ENCODE peak calls at places on chromosomes 3 and 15, in seven cellular contexts. M is right atrium auricular region; O is OCI-LY7; R is type B pancreatic cell; Z is CD8-positive, alpha-beta T cell; W is fibroblast of mammary gland; J is astrocyte of the spinal cord. S is an unnamed sample.

GRCh38 chr3:169280010-169280585 is 383.4 kb downstream of the MECOM start:
- DNase-seq in M (no peak), O (no peak), R (no peak), Z (no peak), W (no peak), J (no peak), S (no peak)

GRCh38 chr3:133938770-133939495 is 43.3 kb upstream of the RAB6B start:
- DNase-seq in M (no peak), O (no peak), R (peak; percentile 48), Z (no peak), W (peak; percentile 26), J (no peak), S (no peak)

GRCh38 chr3:174243194-174243593 is 615.9 kb upstream of the NAALADL2 start:
- DNase-seq in M (no peak), O (no peak), R (no peak), Z (no peak), W (peak; percentile 38), J (peak; percentile 45), S (no peak)

GRCh38 chr3:187186801-187187421 is 10.4 kb upstream of the RTP1 start:
- DNase-seq in M (peak; percentile 63), O (no peak), R (no peak), Z (no peak), W (peak; percentile 81), J (peak; percentile 84), S (no peak)

GRCh38 chr3:118802325-118803095 is 232.1 kb downstream of the IGSF11 start:
- DNase-seq in M (no peak), O (no peak), R (no peak), Z (no peak), W (no peak), J (no peak), S (no peak)

GRCh38 chr15:65355173-65355982 is 22.4 kb downstream of the IGDCC3 start:
- DNase-seq in M (no peak), O (no peak), R (no peak), Z (no peak), W (no peak), J (no peak), S (no peak)

GRCh38 chr3:194572944-194573491 is 60.2 kb downstream of the TMEM44 start:
- DNase-seq in M (no peak), O (no peak), R (no peak), Z (no peak), W (peak; percentile 92), J (no peak), S (no peak)

GRCh38 chr15:89359471-89360293 is 25.1 kb upstream of the POLG start:
- DNase-seq in M (no peak), O (no peak), R (no peak), Z (no peak), W (no peak), J (no peak), S (peak; percentile 44)

DNA sequence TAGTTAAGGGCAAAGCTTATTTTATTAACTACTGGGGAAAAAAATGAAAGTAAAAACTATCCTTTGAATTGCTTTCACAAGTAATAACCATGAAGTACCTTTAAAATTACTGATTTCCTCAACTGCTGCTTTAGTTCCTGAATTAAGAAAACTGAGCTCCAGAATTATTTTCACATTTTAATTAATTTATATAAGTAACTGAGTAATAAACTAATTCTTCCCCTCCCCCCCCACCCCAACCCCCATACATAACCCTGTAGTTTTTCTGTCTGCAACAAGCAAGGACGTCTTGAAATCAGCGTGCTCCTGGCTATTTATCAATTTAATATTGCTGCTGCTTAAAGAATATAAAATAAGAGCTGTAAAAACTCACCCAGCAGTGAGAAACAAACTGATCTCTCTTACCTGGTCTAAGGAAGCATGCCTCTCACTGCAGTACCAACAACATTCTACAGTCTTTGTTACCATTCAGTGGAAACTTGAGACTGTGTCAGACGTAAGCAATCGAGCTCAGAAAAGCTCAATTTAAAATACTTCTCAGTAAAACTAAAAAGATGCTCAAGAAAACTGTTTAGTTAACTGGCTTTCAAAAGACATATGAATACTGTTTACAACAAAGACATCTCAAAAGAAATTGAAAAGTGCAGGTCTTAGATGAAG is 121.0 kb downstream of the TFDP2 start:
- DNase-seq in M (no peak), O (peak; percentile 92), R (no peak), Z (peak; percentile 14), W (peak; percentile 85), J (peak; percentile 90), S (peak; percentile 38)
- TF ChIP-seq CTCF in M (no peak), O (no peak), R (peak; percentile 47), Z (no peak), W (peak; percentile 1), J (no peak), S (no peak)

GRCh38 chr3:71176366-71176765 is 407.2 kb downstream of the FOXP1 start:
- DNase-seq in M (no peak), O (peak; percentile 12), R (no peak), Z (no peak), W (no peak), J (no peak), S (no peak)
- TF ChIP-seq CTCF in M (no peak), O (no peak), R (peak; percentile 17), Z (no peak), W (no peak), J (no peak), S (no peak)

GRCh38 chr15:91073768-91074167 is 26.3 kb upstream of the SV2B start:
- DNase-seq in M (no peak), O (no peak), R (no peak), Z (no peak), W (no peak), J (no peak), S (no peak)

GRCh38 chr15:91072162-91072561 is 27.9 kb upstream of the SV2B start:
- DNase-seq in M (no peak), O (no peak), R (no peak), Z (no peak), W (no peak), J (no peak), S (no peak)

GRCh38 chr15:91068966-91069365 is 31.1 kb upstream of the SV2B start:
- DNase-seq in M (no peak), O (no peak), R (no peak), Z (no peak), W (no peak), J (no peak), S (no peak)

GRCh38 chr15:91068436-91068835 is 31.6 kb upstream of the SV2B start:
- DNase-seq in M (no peak), O (no peak), R (no peak), Z (no peak), W (no peak), J (no peak), S (no peak)

DNA sequence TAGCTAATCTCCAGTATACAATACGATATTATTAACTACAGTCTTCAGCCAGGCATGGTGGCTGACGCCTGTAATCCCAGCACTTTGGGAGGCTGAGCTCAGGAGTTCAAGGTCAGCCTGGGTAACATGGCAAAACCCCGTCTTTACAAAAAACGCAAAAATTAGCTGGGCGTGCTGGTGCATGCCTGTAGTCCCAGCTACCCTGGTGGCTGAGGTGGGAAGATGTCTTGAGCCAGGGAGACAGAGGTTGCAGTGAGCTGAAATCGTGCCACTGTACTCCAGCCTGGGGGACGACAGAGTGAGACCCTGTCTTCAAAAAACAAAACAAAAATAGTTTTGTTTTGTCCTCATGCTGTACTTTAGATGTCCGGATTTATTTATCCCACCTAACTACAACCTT is 29.2 kb upstream of the SV2B start:
- DNase-seq in M (no peak), O (no peak), R (no peak), Z (no peak), W (no peak), J (no peak), S (no peak)
- TF ChIP-seq CTCF in M (no peak), O (no peak), R (no peak), Z (no peak), W (no peak), J (no peak), S (no peak)

GRCh38 chr3:102471001-102471400 is 36.2 kb downstream of the ZPLD1 start:
- DNase-seq in M (no peak), O (peak; percentile 4), R (no peak), Z (no peak), W (no peak), J (no peak), S (no peak)
- TF ChIP-seq CTCF in M (no peak), O (peak; percentile 54), R (no peak), Z (no peak), W (no peak), J (no peak), S (no peak)

DNA sequence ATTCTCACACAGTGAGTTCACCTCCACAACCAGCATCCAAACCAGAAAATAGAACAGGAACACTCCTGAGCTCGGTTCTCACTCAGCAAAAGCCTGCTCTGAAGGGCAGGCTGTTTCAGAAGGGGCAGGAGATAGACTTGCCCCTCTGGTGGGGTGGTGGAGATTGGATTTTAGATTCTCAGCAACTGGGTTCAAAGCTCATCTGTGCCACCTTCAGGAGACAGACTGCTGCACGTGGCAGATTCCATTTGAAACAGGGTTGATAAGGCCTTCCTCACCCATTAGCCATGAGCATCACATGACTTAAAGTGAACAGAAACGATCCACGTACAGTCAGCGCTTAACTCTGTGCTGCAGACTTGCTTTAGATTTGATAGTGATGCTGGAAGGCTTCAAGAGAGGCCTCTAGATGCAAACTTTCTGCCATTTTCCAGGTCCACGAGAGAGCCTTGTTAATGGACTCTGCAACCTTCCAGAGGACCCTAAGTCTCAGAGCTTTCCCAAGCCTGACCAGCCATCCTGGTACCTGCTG is 35.0 kb upstream of the MGLL start:
- DNase-seq in M (no peak), O (peak; percentile 29), R (no peak), Z (no peak), W (peak; percentile 23), J (no peak), S (peak; percentile 41)
- TF ChIP-seq CTCF in M (no peak), O (peak; percentile 43), R (no peak), Z (no peak), W (peak; percentile 18), J (peak; percentile 23), S (no peak)

GRCh38 chr3:38250198-38250597 is 15.4 kb upstream of the SLC22A13 start:
- DNase-seq in M (no peak), O (no peak), R (no peak), Z (no peak), W (no peak), J (no peak), S (no peak)

GRCh38 chr3:38251197-38251596 is 14.4 kb upstream of the SLC22A13 start:
- DNase-seq in M (no peak), O (no peak), R (no peak), Z (no peak), W (no peak), J (no peak), S (no peak)

GRCh38 chr3:38245930-38246329 is 19.7 kb upstream of the SLC22A13 start:
- DNase-seq in M (no peak), O (no peak), R (no peak), Z (no peak), W (no peak), J (no peak), S (no peak)

GRCh38 chr3:38247366-38248035 is 18.1 kb upstream of the SLC22A13 start:
- DNase-seq in M (no peak), O (no peak), R (no peak), Z (no peak), W (peak; percentile 94), J (peak; percentile 91), S (no peak)
- TF ChIP-seq CTCF in M (peak; percentile 35), O (no peak), R (no peak), Z (no peak), W (peak; percentile 45), J (peak; percentile 42), S (no peak)

GRCh38 chr3:65060904-65061303 is 373.1 kb upstream of the ADAMTS9 start:
- DNase-seq in M (no peak), O (no peak), R (no peak), Z (no peak), W (no peak), J (no peak), S (no peak)
- TF ChIP-seq CTCF in M (no peak), O (no peak), R (no peak), Z (no peak), W (no peak), J (no peak), S (no peak)

GRCh38 chr15:96359772-96360498 is 29.4 kb downstream of the NR2F2 start:
- DNase-seq in M (no peak), O (no peak), R (no peak), Z (no peak), W (peak; percentile 61), J (peak; percentile 32), S (no peak)
- TF ChIP-seq CTCF in M (no peak), O (no peak), R (no peak), Z (no peak), W (no peak), J (no peak), S (no peak)